ENCODE peak calls at places on chromosome 13, in seven cellular contexts. B, E, K, N, T, L and P are unnamed samples.

GRCh38 chr13:48184260-48184659 is 48.7 kb upstream of the ITM2B start:
- DNase-seq in L (no peak), B (no peak), T (no peak), N (no peak), K (no peak), E (no peak), P (no peak)

GRCh38 chr13:87669379-87669978 is 1.7 kb upstream of the SLITRK5 start:
- DNase-seq in B (no peak), L (peak; percentile 26), T (no peak), K (no peak), E (peak; percentile 20), N (no peak), P (no peak)

GRCh38 chr13:109743706-109744453 is 42.5 kb downstream of the IRS2 start:
- DNase-seq in B (no peak), K (peak; percentile 43), E (peak; percentile 74), T (no peak), L (peak; percentile 84), N (no peak), P (no peak)

GRCh38 chr13:65540064-65540635 is 1690.0 kb downstream of the PCDH9 start:
- DNase-seq in K (no peak), N (no peak), E (peak; percentile 4), L (no peak), B (no peak), T (no peak), P (no peak)

GRCh38 chr13:26558074-26558805 is 757 bp downstream of the WASF3 start:
- DNase-seq in B (no peak), E (peak; percentile 14), T (peak; percentile 69), L (peak; percentile 22), K (no peak), N (peak; percentile 32), P (no peak)

GRCh38 chr13:42807236-42807635 is 25.9 kb downstream of the FAM216B start:
- DNase-seq in E (no peak), B (no peak), N (no peak), T (no peak), L (no peak), K (no peak), P (no peak)

GRCh38 chr13:113729329-113730019 is 29.6 kb upstream of the TMEM255B start:
- DNase-seq in T (peak; percentile 73), N (peak; percentile 27), B (no peak), K (no peak), E (no peak), L (no peak), P (no peak)

GRCh38 chr13:63481334-63481733 is 2065.7 kb upstream of the PCDH20 start:
- DNase-seq in T (no peak), E (peak; percentile 88), B (no peak), N (no peak), L (peak; percentile 76), K (peak; percentile 62), P (no peak)

GRCh38 chr13:24203726-24204295 is 43.3 kb downstream of the SPATA13 start:
- DNase-seq in T (no peak), K (no peak), B (no peak), E (no peak), L (no peak), N (no peak), P (no peak)

GRCh38 chr13:83618966-83619365 is 263.3 kb downstream of the SLITRK1 start:
- DNase-seq in L (peak; percentile 9), T (no peak), B (no peak), K (no peak), N (no peak), E (peak; percentile 14), P (no peak)
- TF ChIP-seq CTCF in L (no peak), T (no peak), B (no peak), K (no peak), N (no peak), E (no peak), P (no peak)

DNA sequence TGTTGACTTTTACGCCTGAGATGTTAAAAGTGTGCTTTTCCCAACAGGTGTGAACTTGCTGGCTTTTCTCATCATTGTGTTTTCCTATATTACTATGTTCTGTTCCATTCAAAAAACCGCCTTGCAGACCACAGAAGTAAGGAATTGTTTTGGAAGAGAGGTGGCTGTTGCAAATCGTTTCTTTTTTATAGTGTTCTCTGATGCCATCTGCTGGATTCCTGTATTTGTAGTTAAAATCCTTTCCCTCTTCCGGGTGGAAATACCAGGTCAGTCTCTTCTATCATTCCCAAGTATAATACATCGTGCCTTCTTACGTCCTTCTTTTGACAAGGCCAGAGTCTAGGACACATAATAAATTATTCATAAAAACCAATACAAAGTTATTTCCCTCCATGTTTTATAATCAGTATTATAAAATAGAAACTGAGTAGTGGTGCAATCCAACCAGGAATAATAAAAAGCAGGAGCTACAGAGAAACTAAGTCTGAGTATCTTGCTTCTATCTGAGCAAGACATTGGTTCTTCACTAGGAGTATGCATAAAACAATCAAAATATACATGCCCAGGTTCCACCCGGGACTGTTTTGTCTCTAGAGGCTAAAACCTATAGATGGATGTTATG is 57.9 kb downstream of the RXFP2 start:
- DNase-seq in K (no peak), B (peak; percentile 16), N (no peak), E (peak; percentile 71), T (no peak), L (peak; percentile 69), P (no peak)
- TF ChIP-seq CTCF in K (peak; percentile 42), B (peak; percentile 23), N (no peak), E (peak; percentile 50), T (peak; percentile 21), L (peak; percentile 57), P (no peak)

DNA sequence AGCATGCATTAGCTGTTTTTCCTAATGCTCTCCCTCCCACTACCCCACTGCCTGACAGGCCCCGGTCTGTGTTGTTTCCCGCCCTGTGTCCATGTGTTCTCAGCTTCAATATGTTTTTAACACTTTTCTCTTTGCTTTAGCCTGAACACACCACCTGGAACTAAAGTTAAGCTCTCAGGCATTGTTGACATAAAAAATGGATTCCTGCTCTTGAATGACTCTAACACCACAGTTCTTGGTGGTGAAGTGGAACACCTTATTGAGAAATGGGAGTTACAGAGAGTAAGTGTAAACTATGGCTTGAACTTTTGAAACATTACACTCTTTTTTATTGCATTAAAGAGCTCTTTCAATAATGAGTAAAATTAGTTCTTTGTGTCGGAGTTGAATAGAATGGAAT is 70.1 kb downstream of the TDRD3 start:
- DNase-seq in E (no peak), L (no peak), N (no peak), B (no peak), K (no peak), T (no peak), P (no peak)
- TF ChIP-seq CTCF in E (no peak), L (no peak), N (no peak), B (no peak), K (no peak), T (no peak), P (no peak)

GRCh38 chr13:60155978-60156377 is 7.8 kb downstream of the DIAPH3 start:
- DNase-seq in L (peak; percentile 30), E (peak; percentile 28), N (no peak), B (no peak), T (no peak), K (no peak), P (no peak)
- TF ChIP-seq CTCF in L (no peak), E (peak; percentile 7), N (no peak), B (no peak), T (no peak), K (no peak), P (no peak)

GRCh38 chr13:112042496-112042895 is 24.5 kb upstream of the SOX1 start:
- DNase-seq in B (no peak), K (no peak), T (no peak), N (no peak), L (no peak), E (no peak), P (no peak)
- TF ChIP-seq CTCF in B (no peak), K (no peak), T (no peak), N (no peak), L (no peak), E (no peak), P (no peak)

DNA sequence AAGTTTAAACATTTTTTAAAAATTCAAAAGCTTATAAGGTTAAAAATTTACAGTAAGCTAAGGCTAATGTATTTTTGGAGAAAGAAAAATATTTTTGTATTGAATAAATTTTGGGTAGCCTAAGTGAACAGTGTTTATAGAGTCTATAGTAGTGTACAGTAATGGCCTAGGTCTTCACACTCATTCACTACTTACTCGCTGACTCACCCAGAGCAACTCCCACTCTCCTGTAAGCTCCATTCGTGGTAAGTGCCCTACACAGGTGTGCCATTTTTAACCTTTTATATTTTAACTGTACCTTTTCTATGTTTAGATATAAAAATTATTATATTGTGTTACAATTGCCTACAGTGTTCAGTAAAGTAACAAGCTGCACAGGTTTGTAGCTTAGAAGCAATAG is 96.6 kb upstream of the FREM2 start:
- DNase-seq in N (no peak), T (no peak), K (no peak), L (no peak), E (no peak), B (no peak), P (no peak)
- TF ChIP-seq CTCF in N (no peak), T (no peak), K (no peak), L (no peak), E (no peak), B (no peak), P (no peak)

GRCh38 chr13:21501709-21502108 is 42.6 kb upstream of the ZDHHC20 start:
- DNase-seq in N (no peak), E (no peak), T (no peak), B (no peak), K (no peak), L (no peak), P (no peak)
- TF ChIP-seq CTCF in N (no peak), E (no peak), T (no peak), B (no peak), K (peak; percentile 11), L (no peak), P (no peak)